ENCODE peak calls at places on chromosomes 4 and X, in four cellular contexts. D is A673; Y is NT2/D1; U is CD8-positive, alpha-beta memory T cell. O is an unnamed sample. For H3K4me1, the result is how much of the 10 kb centered on the place peaks cover.

GRCh38 chr4:120723105-120723504 is 199.4 kb downstream of the PRDM5 start:
- DNase-seq in U (no peak), D (no peak), Y (no peak), O (no peak)

GRCh38 chrX:46588263-46588662 is 14.7 kb downstream of the CHST7 start:
- DNase-seq in D (peak), Y (no peak), U (no peak), O (peak)

GRCh38 chrX:46376246-46376885 is 168.9 kb downstream of the ZNF674 start:
- DNase-seq in Y (peak), D (peak), U (no peak), O (no peak)

GRCh38 chrX:119145241-119145653 is 17.6 kb upstream of the KIAA1210 start:
- DNase-seq in U (no peak), D (peak), Y (peak), O (no peak)

GRCh38 chr4:147831452-147832192 is 99.7 kb downstream of the ARHGAP10 start:
- DNase-seq in D (peak), Y (no peak), U (no peak), O (no peak)

GRCh38 chr4:6546091-6546490 is 28.9 kb upstream of the MAN2B2 start:
- DNase-seq in U (no peak), Y (no peak), D (no peak), O (no peak)

GRCh38 chrX:24874604-24875247 is 141.0 kb downstream of the ARX start:
- DNase-seq in U (no peak), D (no peak), Y (no peak), O (no peak)

GRCh38 chr4:109278594-109279031 is 23.8 kb downstream of the COL25A1 start:
- DNase-seq in Y (no peak), D (peak), U (no peak), O (no peak)

GRCh38 chrX:83469551-83469950 is 38.5 kb upstream of the POU3F4 start:
- DNase-seq in Y (peak), D (peak), U (no peak), O (no peak)

GRCh38 chrX:120549483-120550452 is 11.0 kb downstream of the CUL4B start:
- DNase-seq in U (no peak), Y (no peak), D (peak), O (no peak)

GRCh38 chrX:154546354-154547244 is at the start of gene G6PD:
- DNase-seq in D (peak), Y (no peak), U (peak), O (peak)

GRCh38 chr4:118279328-118279727 is 73.5 kb downstream of the PRSS12 start:
- DNase-seq in Y (no peak), U (peak), D (no peak), O (no peak)

GRCh38 chr4:118281611-118282442 is 71.0 kb downstream of the PRSS12 start:
- DNase-seq in D (peak), Y (no peak), U (no peak), O (no peak)

GRCh38 chr4:118279920-118280432 is 72.8 kb downstream of the PRSS12 start:
- DNase-seq in U (no peak), D (no peak), Y (no peak), O (no peak)

GRCh38 chr4:118278473-118279274 is 74.1 kb downstream of the PRSS12 start:
- DNase-seq in D (peak), Y (peak), U (peak), O (peak)

GRCh38 chr4:118280501-118281218 is 72.1 kb downstream of the PRSS12 start:
- DNase-seq in Y (peak), U (peak), D (peak), O (peak)
- H3K4me1 ChIP-seq in Y (under half), U (under half), D (under half), O (under half)

GRCh38 chr4:128358231-128358902 is 70.8 kb upstream of the PGRMC2 start:
- DNase-seq in U (no peak), D (no peak), Y (no peak), O (no peak)
- H3K4me1 ChIP-seq in U (under half), D (under half), Y (under half), O (under half)

DNA sequence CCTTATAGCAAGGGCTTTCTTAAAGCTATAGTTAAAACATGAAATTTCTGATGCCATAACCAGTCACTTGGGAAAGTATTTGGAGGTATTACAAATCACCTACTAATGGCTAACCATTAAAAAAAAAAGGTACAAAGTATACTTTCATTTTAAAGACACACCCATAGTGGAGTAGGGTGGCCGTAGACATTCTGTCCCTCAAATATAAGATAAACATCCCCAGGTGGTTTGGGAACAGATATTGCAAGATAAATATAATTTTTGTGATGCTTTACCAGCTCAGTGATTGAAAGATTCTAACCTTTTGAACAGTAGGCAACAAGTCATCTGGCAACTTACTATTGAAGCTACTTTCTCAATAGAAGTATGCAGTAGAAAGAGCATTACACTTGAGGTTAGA is 6.2 kb upstream of the FAT1 start:
- DNase-seq in U (no peak), Y (no peak), D (no peak), O (no peak)
- H3K4me1 ChIP-seq in U (under half), Y (under half), D (under half), O (under half)

GRCh38 chr4:186642998-186643397 is 80.7 kb downstream of the FAT1 start:
- DNase-seq in D (peak), Y (no peak), U (no peak), O (no peak)

GRCh38 chr4:186643501-186644315 is 79.9 kb downstream of the FAT1 start:
- DNase-seq in U (no peak), Y (no peak), D (peak), O (no peak)

GRCh38 chr4:186642530-186642929 is 81.1 kb downstream of the FAT1 start:
- DNase-seq in U (no peak), Y (no peak), D (no peak), O (no peak)

GRCh38 chr4:186644737-186645261 is 78.9 kb downstream of the FAT1 start:
- DNase-seq in U (no peak), Y (no peak), D (peak), O (no peak)

DNA sequence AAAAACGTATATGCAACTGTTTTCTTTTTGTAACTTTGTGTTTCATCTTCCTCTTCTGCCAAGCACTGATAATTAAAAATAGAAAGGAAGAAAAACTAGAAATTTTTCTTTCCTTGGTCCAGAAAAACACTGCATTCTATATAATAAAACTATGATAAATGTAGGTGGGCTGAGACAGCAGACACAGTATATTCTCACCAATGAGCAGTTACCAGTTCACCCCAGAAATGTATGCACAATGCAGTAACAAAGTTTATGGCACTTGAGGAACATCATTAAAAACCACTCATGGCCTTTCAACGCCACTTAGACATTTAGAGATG is 79.4 kb downstream of the FAT1 start:
- DNase-seq in Y (no peak), U (no peak), D (no peak), O (no peak)
- H3K4me1 ChIP-seq in Y (under half), U (under half), D (under half), O (under half)

GRCh38 chr4:40990899-40991265 is 223.5 kb downstream of the APBB2 start:
- DNase-seq in Y (no peak), U (no peak), D (no peak), O (no peak)

GRCh38 chr4:40998680-40999358 is 215.5 kb downstream of the APBB2 start:
- DNase-seq in U (no peak), Y (no peak), D (peak), O (no peak)

GRCh38 chr4:40992472-40993298 is 221.7 kb downstream of the APBB2 start:
- DNase-seq in Y (no peak), U (no peak), D (peak), O (no peak)

GRCh38 chr4:40991908-40992307 is 222.4 kb downstream of the APBB2 start:
- DNase-seq in D (no peak), Y (no peak), U (no peak), O (no peak)

DNA sequence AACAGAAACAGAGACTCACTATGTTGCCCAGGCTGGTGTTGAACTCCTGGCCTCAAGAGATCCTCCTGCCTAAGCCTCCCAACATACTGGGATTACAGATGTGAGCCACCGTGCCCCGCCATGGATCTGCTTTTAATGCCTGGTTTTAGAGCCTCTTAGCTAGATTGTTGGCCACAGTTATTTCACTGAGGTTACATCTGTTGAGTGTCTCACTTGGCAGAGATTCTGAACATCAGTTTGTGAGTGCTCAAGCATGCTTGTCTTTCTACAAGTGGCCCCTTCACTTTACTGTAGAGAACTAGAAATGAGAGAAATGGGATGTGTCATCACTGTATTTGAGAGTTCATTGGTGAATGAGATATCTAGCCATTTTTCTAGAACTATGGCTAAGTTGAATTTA is 218.5 kb downstream of the APBB2 start:
- DNase-seq in D (no peak), U (no peak), Y (no peak), O (no peak)
- H3K4me1 ChIP-seq in D (under half), U (under half), Y (under half), O (under half)